ENCODE peak calls at places on chromosome 12, in ten cellular contexts. X, Q, F, P, L, D, Z, M, J and Y are unnamed samples.

GRCh38 chr12:70255311-70255710 is 12.1 kb downstream of the CNOT2 start:
- DNase-seq in X (no peak), L (no peak), D (no peak), J (no peak), F (no peak), Z (no peak), M (no peak), P (no peak), Q (no peak), Y (no peak)

GRCh38 chr12:46499226-46499625 is 126.7 kb upstream of the SLC38A2 start:
- DNase-seq in Q (no peak), P (no peak), J (no peak), X (no peak), D (no peak), L (no peak), F (no peak), Z (no peak), M (no peak), Y (no peak)

GRCh38 chr12:42162198-42162597 is 17.5 kb upstream of the GXYLT1 start:
- DNase-seq in Q (no peak), P (no peak), J (no peak), X (no peak), L (no peak), F (no peak), D (no peak), Z (no peak), M (no peak), Y (no peak)

GRCh38 chr12:87720967-87721366 is 308.2 kb downstream of the C12orf50 start:
- DNase-seq in F (no peak), D (no peak), P (no peak), Z (no peak), X (no peak), J (no peak), L (no peak), Q (no peak), M (no peak), Y (no peak)

GRCh38 chr12:79997115-79997805 is 62.4 kb upstream of the PPP1R12A start:
- DNase-seq in F (no peak), P (no peak), J (no peak), M (no peak), L (no peak), Z (no peak), X (no peak), Q (no peak), D (no peak), Y (no peak)

GRCh38 chr12:124636138-124636968 is 68.9 kb upstream of the NCOR2 start:
- DNase-seq in Z (no peak), D (peak), Q (peak), P (no peak), F (no peak), M (no peak), X (no peak), J (peak), L (peak), Y (peak)

GRCh38 chr12:2739832-2740641 is 54.7 kb upstream of the FKBP4 start:
- DNase-seq in X (peak), M (no peak), L (no peak), J (peak), P (peak), D (no peak), F (no peak), Q (peak), Z (no peak), Y (no peak)

GRCh38 chr12:57171668-57172067 is 24.2 kb upstream of the LRP1-AS start:
- DNase-seq in Q (no peak), P (no peak), X (no peak), Z (no peak), F (no peak), M (no peak), J (no peak), D (peak), L (peak), Y (no peak)

GRCh38 chr12:121713257-121714155 is 954 bp downstream of the TMEM120B start:
- DNase-seq in L (no peak), F (no peak), Z (no peak), D (peak), J (peak), X (no peak), M (peak), Q (no peak), P (peak), Y (peak)

GRCh38 chr12:47276253-47277070 is 196.7 kb upstream of the AMIGO2 start:
- DNase-seq in J (peak), X (no peak), Q (no peak), L (no peak), M (no peak), D (no peak), Z (peak), P (peak), F (no peak), Y (peak)

GRCh38 chr12:65603428-65604351 is 220.6 kb upstream of the HMGA2 start:
- DNase-seq in D (no peak), F (no peak), J (peak), P (peak), X (no peak), M (no peak), Q (peak), L (peak), Z (peak), Y (no peak)

GRCh38 chr12:81332054-81332453 is 254.2 kb downstream of the ACSS3 start:
- DNase-seq in P (no peak), M (no peak), L (no peak), X (no peak), F (no peak), Q (no peak), Z (no peak), J (no peak), D (no peak), Y (no peak)

GRCh38 chr12:14886271-14886670 is 617 bp upstream of the MGP start:
- DNase-seq in M (no peak), P (no peak), Q (no peak), Z (no peak), D (no peak), L (no peak), X (peak), F (no peak), J (no peak), Y (no peak)

GRCh38 chr12:13000935-13001724 is 1.1 kb upstream of the HEBP1 start:
- DNase-seq in J (peak), X (peak), Z (no peak), L (peak), F (no peak), Q (peak), D (peak), P (peak), M (peak), Y (peak)

GRCh38 chr12:47105914-47106674 is 26.3 kb upstream of the AMIGO2 start:
- DNase-seq in P (no peak), X (peak), F (no peak), D (no peak), M (no peak), Q (no peak), L (no peak), Z (no peak), J (no peak), Y (no peak)

GRCh38 chr12:108441549-108441948 is 73.5 kb upstream of the FICD start:
- DNase-seq in F (no peak), Z (no peak), Q (no peak), X (no peak), L (no peak), M (no peak), P (no peak), J (no peak), D (no peak), Y (no peak)

GRCh38 chr12:120584343-120585149 is 3.3 kb upstream of the POP5 start:
- DNase-seq in X (peak), F (peak), D (peak), L (no peak), J (peak), M (peak), Q (peak), P (peak), Z (no peak), Y (peak)

GRCh38 chr12:2334291-2335088 is 281.7 kb downstream of the CACNA1C start:
- DNase-seq in M (no peak), Z (no peak), L (no peak), Q (no peak), X (no peak), D (no peak), F (no peak), P (peak), J (peak), Y (peak)

GRCh38 chr12:113613414-113613813 is 141.7 kb upstream of the LHX5 start:
- DNase-seq in L (no peak), J (no peak), M (no peak), D (no peak), P (no peak), F (no peak), X (no peak), Q (no peak), Z (no peak), Y (no peak)

GRCh38 chr12:94592080-94592479 is 58.3 kb downstream of the TMCC3 start:
- DNase-seq in Z (no peak), M (no peak), Q (no peak), L (no peak), J (no peak), X (no peak), P (no peak), F (no peak), D (no peak), Y (no peak)

GRCh38 chr12:11863478-11863906 is 207.2 kb upstream of the BCL2L14 start:
- DNase-seq in Q (no peak), P (peak), X (no peak), Z (no peak), J (no peak), F (no peak), M (peak), L (no peak), D (peak), Y (no peak)

GRCh38 chr12:10873374-10873773 is 10.7 kb downstream of the PRH1 start:
- DNase-seq in M (no peak), J (no peak), F (no peak), X (no peak), P (no peak), Q (no peak), L (no peak), D (no peak), Z (no peak), Y (no peak)

GRCh38 chr12:28563286-28563685 is 373.0 kb downstream of the CCDC91 start:
- DNase-seq in P (no peak), Z (no peak), F (no peak), L (no peak), D (no peak), X (no peak), M (no peak), Q (no peak), J (no peak), Y (no peak)

GRCh38 chr12:57366315-57366714 is 64.5 kb downstream of the R3HDM2 start:
- DNase-seq in X (no peak), L (no peak), M (no peak), Z (no peak), Q (no peak), P (no peak), F (no peak), J (no peak), D (no peak), Y (no peak)

GRCh38 chr12:52378091-52378490 is 7.4 kb downstream of the KRT84 start:
- DNase-seq in X (no peak), Q (no peak), J (no peak), M (no peak), L (no peak), F (no peak), D (no peak), Z (no peak), P (no peak), Y (no peak)

GRCh38 chr12:100447405-100447804 is 26.3 kb upstream of the NR1H4 start:
- DNase-seq in J (no peak), X (no peak), L (no peak), Q (no peak), F (no peak), P (peak), M (no peak), D (no peak), Z (no peak), Y (no peak)

GRCh38 chr12:114254998-114255397 is 150.9 kb downstream of the TBX5 start:
- DNase-seq in Q (no peak), P (no peak), F (no peak), X (no peak), L (no peak), J (no peak), M (no peak), D (no peak), Z (no peak), Y (no peak)

GRCh38 chr12:92561543-92561899 is 141.3 kb upstream of the PLEKHG7 start:
- DNase-seq in M (no peak), Z (peak), P (peak), J (peak), L (no peak), D (no peak), X (peak), F (no peak), Q (peak), Y (peak)